ENCODE peak calls at places on chromosomes 1 and 21, in nine cellular contexts. E, U, G, X, A, H, Y, R and J are unnamed samples.

GRCh38 chr1:102580806-102581205 is 527.5 kb downstream of the COL11A1 start:
- DNase-seq in Y (no peak), R (no peak), H (no peak), X (no peak), E (no peak), A (no peak), U (no peak), G (no peak), J (no peak)

GRCh38 chr1:221212926-221213325 is 333.7 kb downstream of the HLX start:
- DNase-seq in G (no peak), H (no peak), A (no peak), X (no peak), R (no peak), U (no peak), Y (no peak), E (no peak), J (no peak)

GRCh38 chr21:34029724-34030528 is 43.5 kb upstream of the MRPS6 start:
- DNase-seq in G (no peak), Y (peak; percentile 33), A (no peak), E (peak; percentile 70), R (peak; percentile 25), H (no peak), U (peak; percentile 89), X (peak; percentile 39), J (peak; percentile 67)

GRCh38 chr1:150627821-150628410 is 1.5 kb downstream of the ENSA start:
- DNase-seq in H (no peak), X (no peak), R (no peak), U (no peak), A (no peak), E (no peak), Y (no peak), G (no peak), J (no peak)

GRCh38 chr1:39268112-39268581 is 63.7 kb downstream of the MACF1 start:
- DNase-seq in U (peak; percentile 91), A (no peak), Y (peak; percentile 41), G (no peak), R (peak; percentile 37), H (peak; percentile 67), X (no peak), E (peak; percentile 65), J (peak; percentile 45)

GRCh38 chr1:216430744-216431143 is 7.5 kb upstream of the USH2A start:
- DNase-seq in A (no peak), H (no peak), R (no peak), G (no peak), E (no peak), Y (no peak), U (no peak), X (no peak), J (no peak)

GRCh38 chr1:169538998-169539871 is 47.0 kb downstream of the F5 start:
- DNase-seq in U (peak; percentile 91), G (no peak), Y (no peak), E (no peak), A (no peak), X (no peak), H (peak; percentile 42), R (no peak), J (no peak)

GRCh38 chr1:153375511-153375910 is at the start of gene S100A12:
- DNase-seq in E (no peak), H (peak; percentile 82), A (no peak), R (no peak), G (no peak), Y (no peak), X (no peak), U (peak; percentile 91), J (no peak)

GRCh38 chr1:157542676-157543075 is 9.6 kb downstream of the FCRL5 start:
- DNase-seq in H (no peak), R (peak; percentile 28), X (no peak), Y (no peak), G (no peak), E (no peak), A (no peak), U (no peak), J (no peak)

GRCh38 chr21:33836408-33836807 is 79.2 kb downstream of the ATP5PO start:
- DNase-seq in U (peak; percentile 37), R (no peak), X (no peak), G (no peak), Y (no peak), H (no peak), A (no peak), E (no peak), J (no peak)

GRCh38 chr1:117735045-117735992 is 129.5 kb downstream of the TENT5C start:
- DNase-seq in U (peak; percentile 60), R (no peak), G (no peak), E (peak; percentile 42), Y (no peak), H (no peak), X (no peak), A (no peak), J (peak; percentile 53)

GRCh38 chr1:78210167-78210566 is 164.4 kb downstream of the GIPC2 start:
- DNase-seq in G (no peak), H (no peak), U (peak; percentile 57), X (no peak), R (no peak), A (no peak), E (no peak), Y (no peak), J (no peak)

GRCh38 chr1:61050541-61051454 is 31.6 kb upstream of the NFIA start:
- DNase-seq in R (peak; percentile 81), G (no peak), Y (no peak), X (no peak), H (no peak), A (no peak), E (no peak), U (no peak), J (peak; percentile 42)

GRCh38 chr1:60857851-60858250 is 224.5 kb upstream of the NFIA start:
- DNase-seq in H (no peak), A (no peak), X (no peak), G (no peak), Y (no peak), E (no peak), R (no peak), U (no peak), J (no peak)

GRCh38 chr1:41275831-41276230 is 33.7 kb upstream of the SCMH1 start:
- DNase-seq in E (no peak), U (no peak), Y (no peak), A (no peak), G (no peak), H (no peak), X (no peak), R (no peak), J (no peak)

DNA sequence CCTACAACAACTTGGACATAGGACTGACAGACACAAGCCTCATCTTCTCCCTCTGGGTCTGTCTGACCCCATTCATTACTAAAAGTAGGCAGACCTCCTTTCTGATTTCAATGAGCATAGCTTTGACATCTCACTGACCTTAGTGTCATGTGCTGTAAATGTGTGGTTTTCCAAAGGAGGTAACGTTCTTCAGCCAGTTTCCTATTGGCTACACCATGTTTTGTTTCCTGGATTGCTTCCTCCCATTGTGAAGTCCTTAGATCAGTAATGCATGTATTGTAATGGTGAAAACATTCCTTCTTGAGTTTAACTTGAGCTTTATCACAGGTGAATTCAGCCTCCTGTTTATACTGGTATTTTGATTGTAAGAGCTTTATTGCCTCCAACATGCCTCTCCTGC is 20.6 kb downstream of the STXBP3 start:
- DNase-seq in G (no peak), U (no peak), A (no peak), X (no peak), H (no peak), E (no peak), Y (no peak), R (no peak), J (no peak)
- TF ChIP-seq CTCF in G (no peak), U (no peak), A (no peak), X (no peak), H (no peak), E (no peak), Y (no peak), R (no peak), J (no peak)

DNA sequence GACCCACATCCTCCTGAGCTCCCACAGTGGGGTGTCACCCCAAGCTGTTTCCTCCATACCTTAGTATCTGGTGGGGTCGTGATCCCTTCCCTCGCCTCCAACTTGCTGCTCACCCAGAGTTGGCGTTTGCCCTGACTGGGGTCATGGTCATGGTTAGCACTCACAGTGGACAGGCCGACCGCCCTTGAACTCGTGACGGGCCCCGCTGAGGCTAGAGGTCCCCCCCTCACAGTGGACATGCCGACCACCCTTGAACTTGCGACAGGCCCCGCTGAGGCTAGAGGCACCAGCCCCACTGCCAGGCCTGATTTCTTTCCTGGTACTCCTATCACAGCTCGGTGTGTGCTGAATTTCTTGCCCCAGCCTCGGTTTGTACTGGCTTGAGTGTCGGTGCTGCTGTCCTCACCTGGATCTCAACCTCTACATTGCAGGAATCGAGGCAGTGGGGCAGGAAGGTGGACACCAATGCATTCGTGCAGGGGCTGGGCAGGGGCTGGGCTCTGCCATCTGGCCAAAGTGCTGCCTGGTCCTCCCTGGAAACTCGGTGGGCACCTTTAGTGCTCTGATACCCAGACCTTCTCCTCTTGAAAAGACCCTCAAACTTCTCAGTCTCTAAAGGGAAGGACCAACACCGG is 37.5 kb upstream of the AJAP1 start:
- DNase-seq in H (no peak), Y (no peak), U (no peak), E (no peak), G (no peak), A (no peak), X (no peak), R (no peak), J (no peak)
- TF ChIP-seq CTCF in H (no peak), Y (no peak), U (no peak), E (no peak), G (no peak), A (no peak), X (no peak), R (no peak), J (no peak)

DNA sequence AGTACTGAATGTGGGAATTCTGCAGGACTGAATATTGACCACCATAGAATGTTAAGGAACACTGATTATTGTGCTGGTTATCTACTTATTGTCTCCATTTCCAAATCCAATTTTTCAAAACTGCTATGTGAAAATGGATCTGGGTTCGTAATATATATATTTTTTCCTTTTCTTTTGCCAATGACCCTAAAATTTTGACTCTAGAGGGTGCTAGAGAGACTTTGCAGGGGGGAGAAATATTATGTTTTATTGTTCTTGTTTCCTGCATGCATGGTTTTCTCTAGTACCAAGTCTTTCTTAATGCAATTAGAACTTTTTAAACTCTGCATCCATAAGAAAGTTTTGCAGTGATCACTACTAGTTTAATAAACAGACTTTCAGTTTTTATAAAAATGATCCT is 1256.9 kb downstream of the BRINP3 start:
- DNase-seq in E (no peak), A (no peak), H (no peak), Y (no peak), X (no peak), G (no peak), U (no peak), R (no peak), J (no peak)
- TF ChIP-seq CTCF in E (no peak), A (peak; percentile 18), H (no peak), Y (no peak), X (peak; percentile 11), G (no peak), U (no peak), R (no peak), J (no peak)

DNA sequence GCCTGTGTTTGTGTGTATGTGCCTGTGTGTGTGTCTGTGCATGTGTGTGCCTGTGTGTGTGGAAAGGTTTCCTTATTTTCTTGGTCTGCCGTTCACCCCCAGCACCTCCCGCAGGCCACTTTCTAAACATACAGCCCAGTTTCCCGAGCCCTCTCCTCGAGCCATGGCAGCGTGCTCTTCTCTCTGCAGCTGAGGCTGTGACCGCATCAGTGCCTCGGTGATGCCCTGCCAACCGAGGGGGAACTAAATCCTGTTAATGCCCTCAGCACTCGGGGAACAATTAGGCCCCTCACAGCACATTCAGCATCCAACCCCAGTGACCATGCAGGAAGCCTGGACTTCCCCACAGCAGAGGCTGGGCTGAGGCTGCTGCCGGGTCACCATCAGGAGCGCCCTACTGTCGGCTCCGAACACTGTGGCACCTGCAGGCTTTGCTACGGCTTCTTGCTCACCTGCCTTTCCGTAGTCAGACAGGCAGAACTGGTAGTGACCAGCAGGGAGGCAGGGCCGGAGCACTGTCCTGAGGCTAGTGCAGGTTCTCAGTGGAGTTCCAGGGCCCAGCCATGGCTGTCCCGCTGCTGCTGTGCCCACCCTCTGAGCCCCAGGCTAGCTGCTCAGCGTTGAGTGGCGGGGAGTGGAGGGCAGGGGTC is 8.1 kb downstream of the GPR137B start:
- DNase-seq in U (no peak), X (no peak), Y (no peak), E (no peak), H (no peak), A (no peak), R (no peak), G (no peak), J (no peak)
- TF ChIP-seq CTCF in U (no peak), X (no peak), Y (no peak), E (no peak), H (no peak), A (no peak), R (no peak), G (no peak), J (no peak)